ENCODE peak calls at places on chromosomes 11 and 22, in five cellular contexts. K is lower leg skin, B is HFF-Myc, S is cardiac muscle cell, F is transverse colon. Z is an unnamed sample.

GRCh38 chr11:109993786-109994185 is 99.4 kb upstream of the ZC3H12C start:
- DNase-seq in K (no peak), B (no peak), S (no peak), F (no peak), Z (no peak)

GRCh38 chr11:10376061-10376460 is 71.2 kb downstream of the ADM start:
- DNase-seq in K (no peak), B (no peak), S (no peak), F (no peak), Z (no peak)

GRCh38 chr11:63719987-63720386 is 38.7 kb downstream of the RTN3 start:
- DNase-seq in K (no peak), B (no peak), S (no peak), F (no peak), Z (no peak)

GRCh38 chr11:72338266-72338665 is 94.3 kb upstream of the PHOX2A start:
- DNase-seq in K (no peak), B (no peak), S (no peak), F (no peak), Z (no peak)

GRCh38 chr22:30538280-30538679 is 8.3 kb downstream of the SEC14L6 start:
- DNase-seq in K (no peak), B (peak; percentile 17), S (no peak), F (no peak), Z (no peak)

GRCh38 chr11:46273511-46274205 is 3.8 kb upstream of the CREB3L1 start:
- DNase-seq in K (no peak), B (no peak), S (no peak), F (peak; percentile 66), Z (no peak)

GRCh38 chr11:112877561-112877960 is 83.7 kb upstream of the NCAM1 start:
- DNase-seq in K (no peak), B (no peak), S (no peak), F (no peak), Z (no peak)

GRCh38 chr11:68660066-68660810 is 24.1 kb upstream of the GAL start:
- DNase-seq in K (no peak), B (no peak), S (no peak), F (no peak), Z (no peak)

GRCh38 chr22:42912049-42912448 is 55.0 kb upstream of the ARFGAP3 start:
- DNase-seq in K (no peak), B (no peak), S (no peak), F (no peak), Z (peak; percentile 66)

GRCh38 chr11:118625976-118626375 is 18.6 kb downstream of the PHLDB1 start:
- DNase-seq in K (no peak), B (no peak), S (no peak), F (no peak), Z (peak; percentile 24)

GRCh38 chr11:108403072-108403471 is 64.3 kb downstream of the C11orf65 start:
- DNase-seq in K (no peak), B (no peak), S (no peak), F (no peak), Z (no peak)

GRCh38 chr11:48055292-48056132 is 75.2 kb downstream of the PTPRJ start:
- DNase-seq in K (no peak), B (no peak), S (no peak), F (peak; percentile 63), Z (peak; percentile 88)

GRCh38 chr22:49599039-49599438 is 228.6 kb downstream of the BRD1 start:
- DNase-seq in K (no peak), B (no peak), S (no peak), F (peak; percentile 3), Z (peak; percentile 54)

GRCh38 chr11:29634248-29634647 is 382.6 kb downstream of the KCNA4 start:
- DNase-seq in K (no peak), B (no peak), S (no peak), F (no peak), Z (no peak)
- TF ChIP-seq CTCF in K (no peak), B (no peak), S (peak; percentile 37), F (no peak), Z (no peak)

GRCh38 chr11:838441-839279 is 3.7 kb downstream of the POLR2L start:
- DNase-seq in K (no peak), B (no peak), S (no peak), F (peak; percentile 40), Z (peak; percentile 60)
- TF ChIP-seq CTCF in K (no peak), B (peak; percentile 21), S (peak; percentile 28), F (no peak), Z (peak; percentile 12)

GRCh38 chr11:1826552-1827094 is 8.2 kb upstream of the SYT8 start:
- DNase-seq in K (no peak), B (no peak), S (no peak), F (peak; percentile 56), Z (peak; percentile 34)
- TF ChIP-seq CTCF in K (no peak), B (peak; percentile 7), S (peak; percentile 48), F (no peak), Z (peak; percentile 43)

GRCh38 chr11:86632499-86633269 is 39.7 kb downstream of the ME3 start:
- DNase-seq in K (no peak), B (peak; percentile 88), S (peak; percentile 17), F (no peak), Z (peak; percentile 72)
- TF ChIP-seq CTCF in K (no peak), B (peak; percentile 34), S (peak; percentile 55), F (no peak), Z (peak; percentile 35)

DNA sequence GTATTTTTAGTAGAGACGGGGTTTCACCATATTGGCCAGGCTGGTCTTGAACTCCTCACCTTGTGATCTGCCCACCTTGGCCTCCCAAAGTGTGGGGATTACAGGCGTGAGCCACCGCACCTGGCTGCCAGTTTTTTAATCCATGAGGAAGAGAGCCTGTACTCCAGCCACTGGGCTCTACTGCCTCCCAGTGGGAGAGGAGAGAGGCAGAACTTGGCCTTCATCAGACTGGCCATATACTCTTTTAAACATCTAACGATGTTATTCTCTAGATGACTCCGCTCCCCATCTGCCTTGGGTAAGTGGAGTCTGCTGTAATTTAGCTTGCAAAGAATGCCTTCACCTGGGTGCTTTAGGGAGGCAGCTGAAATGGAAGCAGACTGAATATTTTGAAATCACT is 34.6 kb downstream of the SLC6A5 start:
- DNase-seq in K (no peak), B (no peak), S (no peak), F (no peak), Z (no peak)
- TF ChIP-seq CTCF in K (no peak), B (no peak), S (peak; percentile 60), F (no peak), Z (peak; percentile 17)

GRCh38 chr22:22866381-22867111 is 21.1 kb upstream of the IGLL5 start:
- DNase-seq in K (no peak), B (no peak), S (no peak), F (no peak), Z (no peak)

GRCh38 chr22:22867996-22868715 is 19.5 kb upstream of the IGLL5 start:
- DNase-seq in K (peak; percentile 7), B (no peak), S (no peak), F (no peak), Z (no peak)

GRCh38 chr22:22872722-22873708 is 14.6 kb upstream of the IGLL5 start:
- DNase-seq in K (no peak), B (no peak), S (no peak), F (no peak), Z (no peak)

GRCh38 chr22:22871536-22872278 is 15.9 kb upstream of the IGLL5 start:
- DNase-seq in K (no peak), B (no peak), S (no peak), F (no peak), Z (peak; percentile 68)

DNA sequence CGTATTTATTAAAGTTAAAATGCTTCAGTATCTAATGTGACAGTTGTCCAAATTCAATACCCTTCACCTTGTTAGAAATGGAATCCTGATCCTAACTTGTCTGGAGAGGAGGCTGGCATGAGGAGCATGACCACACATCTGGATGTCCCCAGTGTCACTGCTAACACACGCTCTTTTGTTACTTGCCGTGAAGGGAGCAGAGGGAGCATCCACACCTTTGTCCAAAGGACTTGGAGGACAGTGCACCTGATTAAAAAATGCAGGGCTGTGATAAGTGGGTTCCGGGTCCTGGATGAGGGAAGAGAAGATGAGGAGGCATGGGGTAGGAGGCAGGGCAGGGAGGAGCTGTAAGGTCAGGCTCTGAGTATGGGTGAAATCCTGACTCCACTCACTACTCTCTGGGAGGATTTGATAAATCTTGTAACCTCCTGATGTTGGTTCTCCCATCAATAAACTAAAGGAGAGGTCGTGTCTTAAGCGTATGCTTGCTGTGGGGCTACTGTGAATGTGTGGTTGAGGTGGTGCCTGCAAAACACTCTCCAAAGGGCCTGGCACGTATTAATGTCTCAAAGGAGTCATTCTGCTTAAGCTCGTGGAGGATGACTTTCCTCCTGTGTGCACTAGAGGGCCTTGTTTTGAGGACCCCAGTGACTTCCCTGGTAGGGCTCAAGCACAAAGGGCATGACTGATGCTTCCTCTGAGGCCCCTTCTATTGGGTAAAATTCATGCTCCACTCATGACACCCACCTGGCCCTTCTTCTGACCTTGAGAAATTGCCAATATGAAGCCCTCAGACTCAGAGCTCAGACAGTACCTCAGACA is 16.8 kb upstream of the IGLL5 start:
- DNase-seq in K (no peak), B (no peak), S (no peak), F (no peak), Z (peak; percentile 55)
- TF ChIP-seq CTCF in K (no peak), B (peak; percentile 20), S (no peak), F (no peak), Z (peak; percentile 51)

GRCh38 chr22:26891431-26891830 is 234.0 kb downstream of the MIAT start:
- DNase-seq in K (no peak), B (no peak), S (no peak), F (no peak), Z (no peak)
- TF ChIP-seq CTCF in K (no peak), B (no peak), S (no peak), F (no peak), Z (no peak)

GRCh38 chr11:61555051-61555969 is 25.6 kb downstream of the SYT7 start:
- DNase-seq in K (no peak), B (no peak), S (peak; percentile 42), F (no peak), Z (peak; percentile 26)
- TF ChIP-seq CTCF in K (no peak), B (peak; percentile 34), S (peak; percentile 18), F (no peak), Z (no peak)